ENCODE peak calls at places on chromosome 17, in ten cellular contexts. O is prostate gland; V is tibial nerve; X is CD4-positive, alpha-beta memory T cell; W is MM.1S; Y is uterus; F is IMR-90; M is AG04450; J is left ventricle myocardium inferior; A is ovary. C is an unnamed sample.

GRCh38 chr17:29838961-29839360 is 91.1 kb downstream of the SSH2 start:
- DNase-seq in O (no peak), V (no peak), X (no peak), W (no peak), Y (no peak), F (peak; percentile 44), M (no peak), J (no peak), A (no peak), C (no peak)

GRCh38 chr17:81652901-81653771 is 3.2 kb downstream of the PDE6G start:
- DNase-seq in O (no peak), V (no peak), X (no peak), W (no peak), Y (no peak), F (no peak), M (no peak), J (no peak), A (no peak), C (no peak)

GRCh38 chr17:47844814-47845453 is 3.9 kb upstream of the SCRN2 start:
- DNase-seq in O (no peak), V (no peak), X (no peak), W (no peak), Y (no peak), F (peak; percentile 18), M (no peak), J (no peak), A (no peak), C (no peak)

GRCh38 chr17:33674685-33675084 is 381.6 kb upstream of the ASIC2 start:
- DNase-seq in O (peak; percentile 38), V (peak; percentile 68), X (peak; percentile 29), W (peak; percentile 79), Y (peak; percentile 63), F (peak; percentile 55), M (peak; percentile 2), J (peak; percentile 51), A (peak; percentile 53), C (no peak)

GRCh38 chr17:418421-418751 is 65.8 kb upstream of the RPH3AL start:
- DNase-seq in O (no peak), V (no peak), X (peak; percentile 62), W (no peak), Y (no peak), F (no peak), M (no peak), J (no peak), A (no peak), C (no peak)

GRCh38 chr17:29572691-29573557 is 4.4 kb downstream of the TP53I13 start:
- DNase-seq in O (no peak), V (peak; percentile 44), X (no peak), W (peak; percentile 64), Y (peak; percentile 69), F (peak; percentile 56), M (no peak), J (peak; percentile 73), A (peak; percentile 64), C (peak; percentile 71)

GRCh38 chr17:7130626-7131467 is 16.2 kb upstream of the ASGR2 start:
- DNase-seq in O (no peak), V (no peak), X (no peak), W (no peak), Y (no peak), F (no peak), M (no peak), J (no peak), A (no peak), C (no peak)

GRCh38 chr17:7355053-7355452 is at the start of gene TMEM95:
- DNase-seq in O (no peak), V (no peak), X (no peak), W (no peak), Y (no peak), F (no peak), M (no peak), J (peak; percentile 53), A (peak; percentile 35), C (peak; percentile 67)

GRCh38 chr17:65558683-65559311 is 2.7 kb downstream of the AXIN2 start:
- DNase-seq in O (no peak), V (no peak), X (peak; percentile 16), W (peak; percentile 13), Y (no peak), F (no peak), M (no peak), J (no peak), A (no peak), C (peak; percentile 70)

GRCh38 chr17:18093616-18094408 is 6.1 kb downstream of the DRG2 start:
- DNase-seq in O (peak; percentile 19), V (no peak), X (no peak), W (no peak), Y (no peak), F (peak; percentile 83), M (peak; percentile 26), J (peak; percentile 74), A (no peak), C (no peak)

GRCh38 chr17:45257115-45257514 is 4.8 kb downstream of the SPATA32 start:
- DNase-seq in O (no peak), V (no peak), X (no peak), W (no peak), Y (no peak), F (no peak), M (no peak), J (no peak), A (no peak), C (no peak)

DNA sequence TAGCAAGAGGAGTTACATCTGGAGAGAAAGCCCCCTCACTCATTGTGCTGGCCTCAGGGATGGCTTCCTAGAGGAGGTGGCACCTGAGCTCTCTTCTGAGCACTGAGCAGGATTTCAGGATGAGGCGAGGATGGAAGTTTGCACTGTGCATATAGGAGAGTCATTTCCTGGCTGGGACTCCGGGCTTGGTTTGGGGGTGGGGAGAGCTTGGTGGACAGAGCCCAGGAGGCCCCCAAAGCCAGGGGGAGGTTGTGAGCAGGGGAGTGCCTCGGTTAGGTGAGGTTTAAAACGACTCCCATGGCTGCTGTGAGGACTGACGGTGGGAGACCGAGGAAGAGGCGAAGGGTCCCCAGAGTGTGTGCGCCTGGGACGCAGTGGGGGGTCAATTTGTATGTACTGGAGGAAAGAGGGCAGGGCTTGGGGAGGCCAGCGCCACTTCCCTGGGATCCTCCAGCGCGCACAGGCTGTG is 1.2 kb downstream of the CAMKK1 start:
- DNase-seq in O (no peak), V (no peak), X (no peak), W (no peak), Y (no peak), F (peak; percentile 15), M (no peak), J (no peak), A (no peak), C (no peak)
- H3K4me3 ChIP-seq in O (peak overlapping the region; percentile 57), V (peak overlapping the region; percentile 56), X (peak overlapping the region; percentile 36), W (no peak overlapping the region), Y (peak overlapping the region; percentile 70), F (peak overlapping the region; percentile 67), M (peak overlapping the region; percentile 68), J (peak overlapping the region; percentile 88), A (peak overlapping the region; percentile 81), C (peak overlapping the region; percentile 76)

DNA sequence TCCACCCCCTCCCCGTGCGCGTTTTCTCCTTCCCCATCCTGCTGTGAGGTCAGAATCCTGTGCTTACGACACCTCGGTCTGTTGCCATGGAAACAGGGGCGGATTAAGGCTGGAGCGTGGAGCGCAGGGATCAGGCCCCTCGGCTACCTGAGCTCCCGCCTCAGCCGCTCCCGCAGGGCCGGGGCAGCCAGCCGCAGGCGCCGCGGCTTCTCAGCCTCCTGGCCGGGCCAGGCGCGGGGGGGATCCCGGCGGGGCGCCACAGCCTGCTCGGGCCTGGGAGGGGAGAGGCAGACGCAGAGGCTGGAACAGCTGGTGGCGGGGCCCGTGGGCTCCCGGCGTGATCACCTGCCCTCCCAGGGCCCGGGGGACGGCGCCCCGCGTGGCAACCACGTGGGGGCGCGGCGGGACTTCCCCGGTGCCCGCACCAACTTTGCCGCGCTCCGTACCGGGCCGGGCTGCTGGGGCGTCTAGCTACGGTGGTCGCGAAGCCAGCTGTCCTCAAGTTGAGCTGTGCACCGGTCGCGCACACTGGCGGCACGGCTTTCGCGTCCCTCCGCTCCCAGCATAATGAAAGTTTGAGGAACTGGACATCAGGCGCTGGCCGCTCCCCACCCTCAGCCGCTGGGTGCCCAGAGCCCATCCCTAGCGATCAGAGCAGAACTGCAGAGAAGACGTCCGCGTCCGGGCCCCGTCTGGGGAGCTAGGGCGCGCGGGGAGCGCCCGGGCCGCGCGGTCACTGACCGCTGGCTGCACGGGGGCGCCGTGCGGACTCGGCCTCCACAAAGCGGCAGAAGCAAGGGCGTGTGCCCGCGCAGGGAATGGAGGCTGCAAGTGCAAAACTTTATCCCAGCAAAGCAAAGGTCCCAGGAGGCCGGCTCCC is 1.2 kb downstream of the RTN4RL1 start:
- DNase-seq in O (no peak), V (peak; percentile 83), X (peak; percentile 53), W (no peak), Y (peak; percentile 54), F (peak; percentile 41), M (no peak), J (no peak), A (peak; percentile 77), C (peak; percentile 84)
- H3K27ac ChIP-seq in O (peak overlapping the region; percentile 1), V (no peak overlapping the region), X (peak overlapping the region; percentile 9), W (no peak overlapping the region), Y (no peak overlapping the region), F (no peak overlapping the region), M (no peak overlapping the region), J (peak overlapping the region; percentile 16), A (no peak overlapping the region), C (peak overlapping the region; percentile 51)

DNA sequence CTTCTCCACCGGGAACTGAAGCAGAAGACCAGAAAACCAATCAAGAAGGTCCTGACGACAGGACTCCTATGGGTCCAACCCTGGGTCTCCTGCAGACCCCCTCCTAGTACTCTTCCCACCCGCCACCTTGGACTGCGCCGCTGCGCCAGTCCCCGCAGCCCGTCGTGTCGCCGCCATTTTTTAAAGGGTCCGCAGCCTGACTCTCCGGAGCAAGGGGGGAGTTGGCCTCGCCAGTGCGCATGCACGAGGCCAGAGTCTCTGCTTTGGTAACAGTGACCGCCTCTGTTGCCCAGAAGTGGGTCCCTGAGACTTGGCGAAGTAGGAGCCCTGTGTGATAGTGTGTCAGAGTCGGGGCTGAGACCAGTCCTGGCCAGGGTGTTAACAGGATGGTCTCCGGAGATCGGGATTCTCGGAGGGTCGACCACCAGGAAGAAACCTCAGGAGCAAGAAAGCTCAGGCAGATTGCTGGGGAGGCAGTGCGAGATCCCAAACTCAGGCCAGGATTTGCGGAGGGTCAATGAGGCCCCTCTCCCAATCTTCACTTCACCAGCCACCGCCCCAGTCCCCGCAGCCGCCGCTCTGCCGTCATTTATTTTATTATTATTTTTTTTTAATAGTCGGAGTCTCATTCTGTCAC is 612.5 kb downstream of the KCNJ18 start:
- DNase-seq in O (no peak), V (no peak), X (no peak), W (no peak), Y (no peak), F (no peak), M (no peak), J (no peak), A (no peak), C (no peak)
- H3K9me3 ChIP-seq in O (no peaks in the 10 kb centered on the region), V (no peaks in the 10 kb centered on the region), X (no peaks in the 10 kb centered on the region), W (no peaks in the 10 kb centered on the region), Y (no peaks in the 10 kb centered on the region), F (peaks cover 36% of the 10 kb centered on the region), M (peaks cover 58% of the 10 kb centered on the region), J (peaks cover 5% of the 10 kb centered on the region), A (no peaks in the 10 kb centered on the region), C (no peaks in the 10 kb centered on the region)

DNA sequence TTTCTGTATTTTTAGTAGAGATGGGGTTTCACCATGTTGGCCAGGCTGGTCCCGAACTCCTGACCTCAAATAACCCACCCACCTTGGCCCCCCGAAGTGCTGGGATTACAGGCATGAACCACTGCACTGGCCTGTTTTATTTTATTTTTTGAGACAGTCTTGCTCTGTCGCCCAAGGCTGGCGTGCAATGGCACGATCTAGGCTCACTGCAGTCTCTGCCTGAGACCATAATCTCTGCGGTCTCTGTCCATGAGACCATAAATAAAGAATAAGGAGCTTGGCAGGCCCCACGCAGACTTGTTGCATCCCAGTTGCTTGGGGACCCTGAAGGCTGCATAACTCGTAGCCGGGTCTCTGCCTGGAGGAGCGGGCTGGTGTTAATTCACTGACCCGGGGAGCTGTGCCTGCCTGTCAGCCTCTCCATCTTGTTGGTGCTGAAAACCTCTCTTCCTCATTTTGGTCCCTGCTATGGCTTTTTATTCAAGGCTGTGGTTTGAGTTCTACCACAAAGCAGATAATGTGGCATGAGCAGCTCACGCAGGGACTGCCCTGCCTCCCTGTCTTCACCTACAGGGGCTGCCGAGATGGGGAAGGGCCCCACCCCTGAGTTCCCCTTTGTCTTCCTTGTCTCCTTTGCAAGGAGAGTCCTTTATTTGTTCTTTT is 82.1 kb downstream of the MSI2 start:
- DNase-seq in O (no peak), V (no peak), X (no peak), W (no peak), Y (no peak), F (no peak), M (no peak), J (no peak), A (no peak), C (no peak)
- H3K4me3 ChIP-seq in O (no peak overlapping the region), V (no peak overlapping the region), X (no peak overlapping the region), W (no peak overlapping the region), Y (no peak overlapping the region), F (no peak overlapping the region), M (no peak overlapping the region), J (no peak overlapping the region), A (no peak overlapping the region), C (no peak overlapping the region)

C was measured in upper lobe of right lung.